ENCODE peak calls at places on chromosomes 16 and 17, in six cellular contexts. L, D, W, G, S and B are unnamed samples.

GRCh38 chr16:90011908-90012501 is 7.3 kb downstream of the DBNDD1 start:
- DNase-seq in L (no peak), D (no peak), W (no peak), S (no peak), G (no peak), B (no peak)

GRCh38 chr16:25580071-25580470 is 111.7 kb upstream of the HS3ST4 start:
- DNase-seq in D (no peak), S (no peak), G (no peak), W (no peak), L (no peak), B (no peak)

GRCh38 chr17:5902671-5903070 is 167.5 kb upstream of the WSCD1 start:
- DNase-seq in D (no peak), S (no peak), W (no peak), L (no peak), G (no peak), B (no peak)

GRCh38 chr16:57916735-57917450 is 54.0 kb downstream of the CNGB1 start:
- DNase-seq in W (no peak), G (peak), S (no peak), L (no peak), D (no peak), B (no peak)

GRCh38 chr16:54178491-54178976 is 108.1 kb downstream of the IRX3 start:
- DNase-seq in D (peak), S (no peak), G (no peak), L (no peak), W (no peak), B (no peak)

GRCh38 chr17:1304962-1305361 is 25.5 kb downstream of the TRARG1 start:
- DNase-seq in L (no peak), S (peak), D (no peak), G (no peak), W (no peak), B (no peak)

GRCh38 chr16:22205577-22206012 is 483 bp upstream of the EEF2K start:
- DNase-seq in D (no peak), S (no peak), G (no peak), L (no peak), W (no peak), B (no peak)

GRCh38 chr17:44074231-44074910 is 3.8 kb downstream of the G6PC3 start:
- DNase-seq in D (no peak), W (no peak), S (no peak), L (no peak), G (no peak), B (no peak)

GRCh38 chr17:61325382-61326073 is 74.1 kb upstream of the TBX2 start:
- DNase-seq in L (no peak), S (peak), W (no peak), G (peak), D (no peak), B (peak)